ENCODE peak calls at places on chromosomes 3 and 15, in five cellular contexts. S, L, X, H and F are unnamed samples.

GRCh38 chr3:165854696-165855095 is 17.5 kb upstream of the BCHE start:
- DNase-seq in S (no peak), L (no peak), X (no peak), H (peak; percentile 25), F (no peak)

GRCh38 chr15:36498401-36498800 is 81.0 kb upstream of the CDIN1 start:
- DNase-seq in S (no peak), L (no peak), X (no peak), H (no peak), F (no peak)

GRCh38 chr15:61032600-61033286 is 196.4 kb downstream of the RORA start:
- DNase-seq in S (peak; percentile 25), L (peak; percentile 12), X (no peak), H (no peak), F (no peak)

GRCh38 chr15:85377986-85378385 is 2.4 kb upstream of the AKAP13 start:
- DNase-seq in S (no peak), L (no peak), X (no peak), H (no peak), F (no peak)

GRCh38 chr3:11185564-11186317 is 31.4 kb downstream of the HRH1 start:
- DNase-seq in S (peak; percentile 88), L (no peak), X (no peak), H (peak; percentile 95), F (peak; percentile 90)

GRCh38 chr3:185081516-185081915 is 71.3 kb downstream of the C3orf70 start:
- DNase-seq in S (no peak), L (no peak), X (no peak), H (no peak), F (no peak)

GRCh38 chr15:77002436-77002835 is 7.5 kb downstream of the PSTPIP1 start:
- DNase-seq in S (no peak), L (no peak), X (peak; percentile 32), H (no peak), F (no peak)

GRCh38 chr3:139533781-139534443 is 5.6 kb downstream of the RBP1 start:
- DNase-seq in S (peak; percentile 67), L (peak; percentile 81), X (no peak), H (peak; percentile 19), F (no peak)

GRCh38 chr15:64898406-64898805 is 13.3 kb upstream of the ANKDD1A start:
- DNase-seq in S (no peak), L (no peak), X (no peak), H (no peak), F (no peak)

GRCh38 chr3:160478338-160478737 is 28.8 kb upstream of the TRIM59 start:
- DNase-seq in S (no peak), L (no peak), X (no peak), H (peak; percentile 71), F (no peak)

GRCh38 chr3:186515115-186515514 is 29.1 kb downstream of the CRYGS start:
- DNase-seq in S (no peak), L (no peak), X (no peak), H (no peak), F (no peak)

GRCh38 chr3:147195896-147196295 is 210.4 kb downstream of the ZIC4 start:
- DNase-seq in S (no peak), L (no peak), X (no peak), H (peak; percentile 5), F (no peak)

GRCh38 chr3:155494332-155494731 is 200.8 kb upstream of the STRIT1 start:
- DNase-seq in S (no peak), L (no peak), X (no peak), H (no peak), F (no peak)

GRCh38 chr3:110261141-110261540 is 810.5 kb upstream of the NECTIN3 start:
- DNase-seq in S (no peak), L (no peak), X (no peak), H (no peak), F (no peak)

GRCh38 chr3:147620906-147621305 is 211.7 kb downstream of the ZIC1 start:
- DNase-seq in S (no peak), L (no peak), X (no peak), H (peak; percentile 49), F (no peak)

GRCh38 chr3:3577823-3578222 is 221.4 kb upstream of the LRRN1 start:
- DNase-seq in S (no peak), L (no peak), X (no peak), H (no peak), F (no peak)

GRCh38 chr3:61594978-61595687 is 33.8 kb downstream of the PTPRG start:
- DNase-seq in S (no peak), L (peak; percentile 0), X (no peak), H (peak; percentile 50), F (no peak)

GRCh38 chr3:25661694-25662455 is 2.8 kb downstream of the TOP2B start:
- DNase-seq in S (no peak), L (no peak), X (no peak), H (peak; percentile 20), F (no peak)

GRCh38 chr3:170330366-170330765 is 27.1 kb upstream of the SKIL start:
- DNase-seq in S (peak; percentile 36), L (no peak), X (peak; percentile 17), H (peak; percentile 48), F (no peak)

GRCh38 chr15:49290204-49290603 is 120.2 kb downstream of the GALK2 start:
- DNase-seq in S (no peak), L (no peak), X (no peak), H (no peak), F (no peak)

GRCh38 chr3:32316319-32316718 is 75.3 kb upstream of the CMTM7 start:
- DNase-seq in S (no peak), L (no peak), X (no peak), H (no peak), F (no peak)

GRCh38 chr15:66882251-66883020 is 180.4 kb downstream of the SMAD6 start:
- DNase-seq in S (peak; percentile 56), L (no peak), X (no peak), H (peak; percentile 88), F (peak; percentile 77)

GRCh38 chr3:138509586-138509985 is 75.2 kb downstream of the ESYT3 start:
- DNase-seq in S (no peak), L (no peak), X (no peak), H (peak; percentile 57), F (no peak)

GRCh38 chr3:131036986-131037385 is 10.3 kb downstream of the NEK11 start:
- DNase-seq in S (no peak), L (no peak), X (no peak), H (no peak), F (no peak)

GRCh38 chr3:122003596-122003995 is 18.5 kb downstream of the ILDR1 start:
- DNase-seq in S (no peak), L (no peak), X (no peak), H (no peak), F (no peak)